ENCODE peak calls at places on chromosomes 3 and 15, in five cellular contexts. C is RWPE2, H is psoas muscle, F is esophagus muscularis mucosa, R is HFF-Myc. I is an unnamed sample.

GRCh38 chr15:66838671-66839239 is 136.7 kb downstream of the SMAD6 start:
- DNase-seq in C (no peak), R (no peak), F (no peak), H (no peak), I (no peak)

GRCh38 chr3:43231276-43232000 is 54.9 kb upstream of the SNRK start:
- DNase-seq in H (no peak), F (peak; percentile 26), R (no peak), C (no peak), I (no peak)

GRCh38 chr3:154310840-154311239 is 13.4 kb downstream of the DHX36 start:
- DNase-seq in H (no peak), C (no peak), F (no peak), R (no peak), I (no peak)

GRCh38 chr3:140167600-140168281 is 232.8 kb downstream of the CLSTN2 start:
- DNase-seq in F (no peak), C (no peak), H (no peak), R (no peak), I (no peak)

GRCh38 chr15:67511606-67512005 is 9.3 kb upstream of the C15orf61 start:
- DNase-seq in F (no peak), C (no peak), H (no peak), R (peak; percentile 38), I (no peak)

GRCh38 chr3:42640771-42641370 is 12.6 kb upstream of the ZBTB47 start:
- DNase-seq in C (no peak), R (no peak), H (no peak), F (no peak), I (no peak)

GRCh38 chr15:95604634-95605036 is 725.9 kb upstream of the NR2F2 start:
- DNase-seq in F (no peak), H (no peak), R (peak; percentile 61), C (no peak), I (no peak)

GRCh38 chr15:98866503-98866902 is 141.1 kb downstream of the PGPEP1L start:
- DNase-seq in R (no peak), C (no peak), F (no peak), H (no peak), I (no peak)

GRCh38 chr15:84604804-84605203 is 4.0 kb downstream of the ZSCAN2 start:
- DNase-seq in C (no peak), R (no peak), F (no peak), H (no peak), I (no peak)

GRCh38 chr3:196141866-196142673 is 60.2 kb upstream of the TFRC start:
- DNase-seq in H (no peak), F (no peak), C (no peak), R (no peak), I (no peak)

GRCh38 chr3:50583897-50584296 is 14.6 kb downstream of the HEMK1 start:
- DNase-seq in F (no peak), H (peak; percentile 96), C (no peak), R (no peak), I (no peak)

GRCh38 chr3:57701781-57702180 is 8.9 kb upstream of the DENND6A start:
- DNase-seq in C (no peak), F (no peak), R (no peak), H (no peak), I (no peak)

GRCh38 chr3:29972594-29972993 is 633.8 kb upstream of the TGFBR2 start:
- DNase-seq in F (no peak), R (no peak), C (no peak), H (no peak), I (no peak)

GRCh38 chr3:16079519-16079918 is 95.0 kb upstream of the GALNT15 start:
- DNase-seq in C (no peak), F (no peak), H (no peak), R (no peak), I (no peak)

GRCh38 chr15:70722266-70723123 is 40.9 kb downstream of the UACA start:
- DNase-seq in F (no peak), R (no peak), C (no peak), H (no peak), I (no peak)

GRCh38 chr3:161272524-161272923 is 51.4 kb downstream of the NMD3 start:
- DNase-seq in H (no peak), F (no peak), C (no peak), R (no peak), I (no peak)

GRCh38 chr3:53211704-53212702 is 43.8 kb downstream of the TKT start:
- DNase-seq in F (no peak), R (no peak), H (no peak), C (no peak), I (no peak)

GRCh38 chr3:185586644-185586964 is 509 bp downstream of the SENP2 start:
- DNase-seq in H (no peak), C (peak; percentile 68), F (no peak), R (no peak), I (no peak)

GRCh38 chr3:186824430-186825139 is 17.9 kb upstream of the ADIPOQ start:
- DNase-seq in C (no peak), H (no peak), F (no peak), R (no peak), I (no peak)

GRCh38 chr15:88637841-88638625 is 783 bp upstream of the ISG20 start:
- DNase-seq in H (no peak), C (no peak), R (no peak), F (no peak), I (peak; percentile 12)

GRCh38 chr3:177746259-177747021 is 549.2 kb upstream of the TBL1XR1 start:
- DNase-seq in H (no peak), C (no peak), F (no peak), R (no peak), I (no peak)

GRCh38 chr3:43522702-43523362 is 99.0 kb downstream of the ANO10 start:
- DNase-seq in C (no peak), R (no peak), H (no peak), F (no peak), I (no peak)

GRCh38 chr15:67149859-67150824 is 84.7 kb downstream of the SMAD3 start:
- DNase-seq in H (peak; percentile 77), C (peak; percentile 99), R (peak; percentile 85), F (no peak), I (peak; percentile 94)

GRCh38 chr3:195900426-195901355 is 7.7 kb downstream of the TNK2 start:
- DNase-seq in H (peak; percentile 83), F (no peak), R (no peak), C (no peak), I (peak; percentile 84)

GRCh38 chr3:149409351-149409750 is 31.9 kb upstream of the TM4SF1 start:
- DNase-seq in R (no peak), F (no peak), C (no peak), H (no peak), I (no peak)

GRCh38 chr3:32733631-32734229 is 48.7 kb downstream of the CNOT10 start:
- DNase-seq in C (no peak), R (peak; percentile 4), H (no peak), F (no peak), I (no peak)

GRCh38 chr3:117786339-117786738 is 1076.8 kb downstream of the TUSC7 start:
- DNase-seq in F (no peak), H (no peak), C (no peak), R (no peak), I (no peak)

GRCh38 chr15:63860161-63860954 is 26.6 kb upstream of the HERC1 start:
- DNase-seq in F (no peak), R (no peak), H (no peak), C (no peak), I (no peak)

GRCh38 chr3:120214161-120214560 is 70.9 kb downstream of the GPR156 start:
- DNase-seq in R (no peak), C (no peak), F (no peak), H (no peak), I (no peak)

GRCh38 chr3:186520957-186521842 is 23.0 kb downstream of the CRYGS start:
- DNase-seq in H (no peak), R (no peak), C (no peak), F (peak; percentile 86), I (no peak)

GRCh38 chr3:127694467-127695215 is 21.9 kb downstream of the ABTB1 start:
- DNase-seq in F (no peak), C (no peak), H (peak; percentile 70), R (no peak), I (peak; percentile 90)

GRCh38 chr3:51361746-51362145 is 23.3 kb upstream of the MANF start:
- DNase-seq in H (no peak), C (no peak), F (no peak), R (no peak), I (no peak)

GRCh38 chr3:188296761-188297689 is 143.1 kb downstream of the LPP start:
- DNase-seq in H (no peak), R (no peak), F (no peak), C (no peak), I (no peak)

GRCh38 chr3:82707035-82707434 is 945.6 kb upstream of the GBE1 start:
- DNase-seq in F (no peak), C (no peak), H (no peak), R (no peak), I (peak; percentile 47)
- TF ChIP-seq CTCF in F (no peak), C (peak; percentile 24), H (no peak), R (no peak), I (peak; percentile 19)

DNA sequence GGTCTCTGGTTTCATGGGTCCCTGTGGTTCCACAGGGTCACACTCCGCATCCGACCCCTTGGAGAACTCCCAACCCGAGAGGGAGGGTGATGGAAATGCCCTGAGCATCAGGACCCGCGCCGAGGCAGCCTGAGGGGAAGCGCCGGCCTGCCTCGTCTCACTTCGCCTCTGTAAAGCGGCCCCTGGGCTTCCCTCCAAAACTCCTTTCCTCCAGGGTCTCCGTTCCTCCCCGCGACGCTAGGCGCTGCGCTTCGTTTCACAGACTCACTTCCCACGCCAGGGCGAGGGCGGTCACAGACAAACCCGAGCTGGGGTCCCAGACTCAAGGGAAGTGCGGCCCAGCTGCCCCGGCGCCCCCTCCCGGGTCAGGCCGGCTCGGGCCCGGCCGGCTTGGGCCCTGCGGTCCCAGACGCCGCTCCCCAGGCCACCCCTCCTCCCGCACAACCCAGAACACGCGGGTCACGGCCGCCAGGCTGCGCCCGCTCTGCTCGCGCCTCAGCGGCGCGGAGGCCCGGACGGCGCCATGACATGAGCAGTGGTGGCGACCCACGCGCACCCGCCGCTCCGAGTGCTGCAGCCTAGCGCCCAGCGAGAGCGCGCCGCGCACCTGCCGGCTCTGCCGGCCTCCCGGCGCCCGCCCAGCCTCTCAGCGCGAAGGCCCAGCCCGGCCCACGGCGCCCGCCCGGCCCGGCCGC is 619 bp downstream of the NUP210 start:
- DNase-seq in H (peak; percentile 41), C (no peak), R (no peak), F (no peak), I (no peak)
- TF ChIP-seq CTCF in H (peak; percentile 10), C (no peak), R (no peak), F (peak; percentile 6), I (peak; percentile 26)

GRCh38 chr3:77536038-77536775 is 496.3 kb downstream of the ROBO2 start:
- DNase-seq in R (no peak), F (no peak), C (no peak), H (no peak), I (no peak)
- TF ChIP-seq CTCF in R (no peak), F (no peak), C (no peak), H (no peak), I (peak; percentile 42)

DNA sequence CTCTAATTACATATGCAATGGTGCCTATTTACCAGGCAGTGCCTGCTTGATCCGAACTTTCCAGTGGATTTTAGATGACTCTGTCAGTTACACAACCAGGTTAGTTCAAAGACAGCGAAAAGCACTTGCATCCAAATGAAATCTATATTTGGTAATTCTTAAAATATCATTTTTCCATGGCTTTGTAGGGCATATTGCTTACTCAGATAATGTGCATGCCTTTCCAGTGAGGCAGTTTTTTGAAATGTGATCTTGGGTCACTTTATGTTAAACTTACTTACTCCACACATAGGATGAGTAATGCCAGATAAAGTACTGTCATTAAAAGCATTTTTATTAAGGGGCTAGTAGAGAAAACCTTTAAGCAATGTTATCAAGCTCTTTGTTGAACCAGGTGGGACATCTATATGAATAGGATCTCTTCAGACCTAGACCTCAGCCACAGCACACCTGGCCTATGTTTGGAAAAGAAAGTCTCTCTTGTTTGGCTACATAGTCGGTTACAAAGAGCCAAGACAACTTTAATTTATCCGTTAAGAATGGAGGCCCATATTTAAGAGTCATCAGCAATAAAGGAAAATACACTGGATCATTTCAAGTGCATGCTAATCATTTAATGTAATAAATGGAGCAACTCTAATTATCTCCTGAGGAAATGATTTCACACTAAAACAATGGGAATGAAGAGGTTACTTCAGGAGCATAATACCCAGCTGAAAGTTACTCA is 56.4 kb upstream of the TMCO5A start:
- DNase-seq in C (no peak), H (no peak), R (peak; percentile 38), F (no peak), I (no peak)
- TF ChIP-seq CTCF in C (no peak), H (no peak), R (no peak), F (no peak), I (no peak)